ENCODE peak calls at places on chromosomes 4 and X, in ten cellular contexts. One of them, this sample, is unnamed.

GRCh38 chr4:103074598-103075434 is 1.7 kb downstream of the SLC9B2 start:
- DNase-seq in sciatic nerve: no peak
- DNase-seq in stimulated activated CD4-positive, alpha-beta T cell treated with anti-CD3 and anti-CD28 coated beads, Interleukin-4, amount 100 ng/mL, for 24 hours: no peak
- DNase-seq in dorsolateral prefrontal cortex: no peak
- DNase-seq in C1 segment of cervical spinal cord: no peak
- DNase-seq in NCI-H1105 treated with DMSO at 0.1 percent for 48 hours: no peak
- DNase-seq in posterior cingulate gyrus: no peak
- DNase-seq in GM03348: no peak
- DNase-seq in T-cell: no peak
- DNase-seq in foreskin keratinocyte: no peak
- DNase-seq in this sample: peak; percentile 4

GRCh38 chr4:152038238-152038637 is 277.4 kb upstream of the GATB start:
- DNase-seq in GM03348: peak; percentile 36
- DNase-seq in foreskin keratinocyte: no peak
- DNase-seq in C1 segment of cervical spinal cord: no peak
- DNase-seq in dorsolateral prefrontal cortex: no peak
- DNase-seq in posterior cingulate gyrus: no peak
- DNase-seq in sciatic nerve: no peak
- DNase-seq in stimulated activated CD4-positive, alpha-beta T cell treated with anti-CD3 and anti-CD28 coated beads, Interleukin-4, amount 100 ng/mL, for 24 hours: no peak
- DNase-seq in NCI-H1105 treated with DMSO at 0.1 percent for 48 hours: no peak
- DNase-seq in T-cell: no peak
- DNase-seq in this sample: no peak

GRCh38 chrX:19865567-19866363 is 21.6 kb downstream of the SH3KBP1 start:
- DNase-seq in T-cell: no peak
- DNase-seq in stimulated activated CD4-positive, alpha-beta T cell treated with anti-CD3 and anti-CD28 coated beads, Interleukin-4, amount 100 ng/mL, for 24 hours: no peak
- DNase-seq in posterior cingulate gyrus: no peak
- DNase-seq in C1 segment of cervical spinal cord: no peak
- DNase-seq in foreskin keratinocyte: no peak
- DNase-seq in NCI-H1105 treated with DMSO at 0.1 percent for 48 hours: no peak
- DNase-seq in sciatic nerve: no peak
- DNase-seq in GM03348: no peak
- DNase-seq in dorsolateral prefrontal cortex: no peak
- DNase-seq in this sample: peak; percentile 23

GRCh38 chrX:150372756-150373155 is 9.6 kb downstream of the MAMLD1 start:
- DNase-seq in NCI-H1105 treated with DMSO at 0.1 percent for 48 hours: no peak
- DNase-seq in foreskin keratinocyte: no peak
- DNase-seq in dorsolateral prefrontal cortex: no peak
- DNase-seq in GM03348: no peak
- DNase-seq in posterior cingulate gyrus: no peak
- DNase-seq in stimulated activated CD4-positive, alpha-beta T cell treated with anti-CD3 and anti-CD28 coated beads, Interleukin-4, amount 100 ng/mL, for 24 hours: no peak
- DNase-seq in sciatic nerve: no peak
- DNase-seq in C1 segment of cervical spinal cord: no peak
- DNase-seq in T-cell: no peak
- DNase-seq in this sample: no peak

GRCh38 chrX:104285201-104285600 is 30.5 kb upstream of the ESX1 start:
- DNase-seq in GM03348: no peak
- DNase-seq in dorsolateral prefrontal cortex: no peak
- DNase-seq in stimulated activated CD4-positive, alpha-beta T cell treated with anti-CD3 and anti-CD28 coated beads, Interleukin-4, amount 100 ng/mL, for 24 hours: no peak
- DNase-seq in foreskin keratinocyte: no peak
- DNase-seq in sciatic nerve: no peak
- DNase-seq in C1 segment of cervical spinal cord: no peak
- DNase-seq in posterior cingulate gyrus: no peak
- DNase-seq in NCI-H1105 treated with DMSO at 0.1 percent for 48 hours: no peak
- DNase-seq in T-cell: no peak
- DNase-seq in this sample: no peak

GRCh38 chr4:128364565-128364964 is 77.0 kb upstream of the PGRMC2 start:
- DNase-seq in NCI-H1105 treated with DMSO at 0.1 percent for 48 hours: no peak
- DNase-seq in sciatic nerve: no peak
- DNase-seq in dorsolateral prefrontal cortex: no peak
- DNase-seq in posterior cingulate gyrus: no peak
- DNase-seq in GM03348: no peak
- DNase-seq in T-cell: no peak
- DNase-seq in stimulated activated CD4-positive, alpha-beta T cell treated with anti-CD3 and anti-CD28 coated beads, Interleukin-4, amount 100 ng/mL, for 24 hours: no peak
- DNase-seq in foreskin keratinocyte: peak; percentile 53
- DNase-seq in C1 segment of cervical spinal cord: no peak
- DNase-seq in this sample: no peak

GRCh38 chr4:17448689-17449088 is 63.2 kb downstream of the QDPR start:
- DNase-seq in foreskin keratinocyte: peak; percentile 67
- DNase-seq in NCI-H1105 treated with DMSO at 0.1 percent for 48 hours: no peak
- DNase-seq in stimulated activated CD4-positive, alpha-beta T cell treated with anti-CD3 and anti-CD28 coated beads, Interleukin-4, amount 100 ng/mL, for 24 hours: no peak
- DNase-seq in C1 segment of cervical spinal cord: no peak
- DNase-seq in posterior cingulate gyrus: no peak
- DNase-seq in dorsolateral prefrontal cortex: no peak
- DNase-seq in GM03348: peak; percentile 55
- DNase-seq in sciatic nerve: no peak
- DNase-seq in T-cell: no peak
- DNase-seq in this sample: no peak

GRCh38 chr4:183594823-183595222 is 64.2 kb downstream of the RWDD4 start:
- DNase-seq in T-cell: no peak
- DNase-seq in foreskin keratinocyte: no peak
- DNase-seq in stimulated activated CD4-positive, alpha-beta T cell treated with anti-CD3 and anti-CD28 coated beads, Interleukin-4, amount 100 ng/mL, for 24 hours: no peak
- DNase-seq in GM03348: no peak
- DNase-seq in sciatic nerve: no peak
- DNase-seq in NCI-H1105 treated with DMSO at 0.1 percent for 48 hours: no peak
- DNase-seq in dorsolateral prefrontal cortex: no peak
- DNase-seq in C1 segment of cervical spinal cord: no peak
- DNase-seq in posterior cingulate gyrus: no peak
- DNase-seq in this sample: no peak

GRCh38 chrX:23694606-23695005 is 27.3 kb downstream of the PRDX4 start:
- DNase-seq in stimulated activated CD4-positive, alpha-beta T cell treated with anti-CD3 and anti-CD28 coated beads, Interleukin-4, amount 100 ng/mL, for 24 hours: peak; percentile 31
- DNase-seq in sciatic nerve: peak; percentile 72
- DNase-seq in foreskin keratinocyte: peak; percentile 11
- DNase-seq in GM03348: peak; percentile 62
- DNase-seq in dorsolateral prefrontal cortex: peak; percentile 52
- DNase-seq in T-cell: peak; percentile 15
- DNase-seq in C1 segment of cervical spinal cord: no peak
- DNase-seq in NCI-H1105 treated with DMSO at 0.1 percent for 48 hours: peak; percentile 27
- DNase-seq in posterior cingulate gyrus: no peak
- DNase-seq in this sample: peak; percentile 68

GRCh38 chr4:54794033-54794432 is 136.3 kb downstream of the KIT start:
- DNase-seq in C1 segment of cervical spinal cord: no peak
- DNase-seq in GM03348: no peak
- DNase-seq in sciatic nerve: no peak
- DNase-seq in foreskin keratinocyte: no peak
- DNase-seq in dorsolateral prefrontal cortex: no peak
- DNase-seq in NCI-H1105 treated with DMSO at 0.1 percent for 48 hours: no peak
- DNase-seq in stimulated activated CD4-positive, alpha-beta T cell treated with anti-CD3 and anti-CD28 coated beads, Interleukin-4, amount 100 ng/mL, for 24 hours: no peak
- DNase-seq in T-cell: no peak
- DNase-seq in posterior cingulate gyrus: no peak
- DNase-seq in this sample: no peak

GRCh38 chrX:39331062-39331704 is 529.9 kb downstream of the MID1IP1 start:
- DNase-seq in foreskin keratinocyte: no peak
- DNase-seq in T-cell: no peak
- DNase-seq in GM03348: no peak
- DNase-seq in NCI-H1105 treated with DMSO at 0.1 percent for 48 hours: no peak
- DNase-seq in sciatic nerve: no peak
- DNase-seq in C1 segment of cervical spinal cord: no peak
- DNase-seq in stimulated activated CD4-positive, alpha-beta T cell treated with anti-CD3 and anti-CD28 coated beads, Interleukin-4, amount 100 ng/mL, for 24 hours: peak; percentile 49
- DNase-seq in posterior cingulate gyrus: no peak
- DNase-seq in dorsolateral prefrontal cortex: no peak
- DNase-seq in this sample: no peak

GRCh38 chr4:163335384-163335783 is 3.0 kb upstream of the NPY1R start:
- DNase-seq in C1 segment of cervical spinal cord: no peak
- DNase-seq in dorsolateral prefrontal cortex: no peak
- DNase-seq in T-cell: no peak
- DNase-seq in NCI-H1105 treated with DMSO at 0.1 percent for 48 hours: no peak
- DNase-seq in foreskin keratinocyte: no peak
- DNase-seq in sciatic nerve: no peak
- DNase-seq in GM03348: no peak
- DNase-seq in stimulated activated CD4-positive, alpha-beta T cell treated with anti-CD3 and anti-CD28 coated beads, Interleukin-4, amount 100 ng/mL, for 24 hours: no peak
- DNase-seq in posterior cingulate gyrus: no peak
- DNase-seq in this sample: no peak

GRCh38 chrX:2412131-2412530 is 88.6 kb downstream of the DHRSX start:
- DNase-seq in sciatic nerve: no peak
- DNase-seq in C1 segment of cervical spinal cord: no peak
- DNase-seq in T-cell: no peak
- DNase-seq in stimulated activated CD4-positive, alpha-beta T cell treated with anti-CD3 and anti-CD28 coated beads, Interleukin-4, amount 100 ng/mL, for 24 hours: no peak
- DNase-seq in dorsolateral prefrontal cortex: no peak
- DNase-seq in foreskin keratinocyte: no peak
- DNase-seq in posterior cingulate gyrus: no peak
- DNase-seq in NCI-H1105 treated with DMSO at 0.1 percent for 48 hours: no peak
- DNase-seq in GM03348: no peak
- DNase-seq in this sample: no peak